ENCODE peak calls at places on chromosomes 3 and 15, in five cellular contexts. Y is K562, H is HepG2, E is GM12878, J is SK-N-SH. X is an unnamed sample.

GRCh38 chr3:145812396-145812795 is 348.6 kb downstream of the PLOD2 start:
- DNase-seq in J (no peak), E (no peak), H (no peak), Y (no peak), X (no peak)

GRCh38 chr15:67510597-67511225 is 10.2 kb upstream of the C15orf61 start:
- DNase-seq in J (no peak), E (no peak), H (no peak), Y (no peak), X (no peak)

GRCh38 chr3:42537350-42537749 is 34.9 kb downstream of the VIPR1 start:
- DNase-seq in E (no peak), H (no peak), J (no peak), Y (no peak), X (no peak)

GRCh38 chr3:138594150-138594934 is at the start of gene CEP70:
- DNase-seq in J (peak), E (peak), Y (peak), H (peak), X (peak)

GRCh38 chr3:24259901-24260512 is 234.6 kb downstream of the THRB start:
- DNase-seq in H (no peak), Y (peak), E (no peak), J (no peak), X (no peak)

GRCh38 chr3:39146083-39146501 is 7.3 kb downstream of the CSRNP1 start:
- DNase-seq in E (no peak), Y (no peak), H (no peak), J (no peak), X (no peak)

GRCh38 chr3:46865034-46865507 is 1.8 kb upstream of the MYL3 start:
- DNase-seq in H (no peak), Y (no peak), E (no peak), J (peak), X (no peak)

GRCh38 chr3:172036541-172037215 is 2.7 kb upstream of the FNDC3B start:
- DNase-seq in E (no peak), H (no peak), Y (peak), J (no peak), X (no peak)

GRCh38 chr15:73786518-73786917 is 33.4 kb upstream of the INSYN1 start:
- DNase-seq in E (no peak), Y (no peak), H (no peak), J (no peak), X (no peak)

GRCh38 chr3:156373095-156373494 is 181.8 kb downstream of the SSR3 start:
- DNase-seq in Y (no peak), J (peak), H (no peak), E (no peak), X (no peak)

GRCh38 chr3:50493086-50493485 is 10.3 kb downstream of the CACNA2D2 start:
- DNase-seq in Y (no peak), H (no peak), E (no peak), J (no peak), X (no peak)

GRCh38 chr15:70094690-70095311 is 2.9 kb downstream of the TLE3 start:
- DNase-seq in E (no peak), J (no peak), Y (peak), H (peak), X (no peak)

GRCh38 chr15:65115542-65115941 is 542 bp upstream of the UBAP1L start:
- DNase-seq in H (no peak), J (no peak), E (no peak), Y (no peak), X (no peak)

GRCh38 chr15:35519536-35520149 is 26.3 kb downstream of the DPH6 start:
- DNase-seq in E (peak), Y (peak), H (peak), J (peak), X (peak)

GRCh38 chr3:187770224-187770623 is 25.0 kb upstream of the BCL6 start:
- DNase-seq in J (no peak), H (no peak), Y (no peak), E (peak), X (no peak)

GRCh38 chr15:37015025-37015424 is 85.3 kb downstream of the MEIS2 start:
- DNase-seq in J (no peak), E (no peak), H (no peak), Y (no peak), X (no peak)

GRCh38 chr3:195768831-195769303 is 42.9 kb downstream of the MUC4 start:
- DNase-seq in Y (no peak), J (peak), E (no peak), H (no peak), X (no peak)

GRCh38 chr3:40120816-40121215 is 188.7 kb upstream of the EIF1B start:
- DNase-seq in H (no peak), E (no peak), Y (no peak), J (no peak), X (no peak)

GRCh38 chr3:116087431-116087830 is 357.9 kb downstream of the LSAMP start:
- DNase-seq in E (no peak), J (no peak), H (no peak), Y (no peak), X (no peak)

GRCh38 chr3:99901200-99901926 is 83.7 kb downstream of the CMSS1 start:
- DNase-seq in Y (no peak), J (no peak), E (peak), H (peak), X (peak)

GRCh38 chr15:42608110-42608531 is 32.7 kb downstream of the STARD9 start:
- DNase-seq in H (no peak), J (no peak), E (peak), Y (peak), X (no peak)

GRCh38 chr15:25787855-25788521 is 75.1 kb downstream of the ATP10A start:
- DNase-seq in E (no peak), J (no peak), H (peak), Y (peak), X (no peak)

GRCh38 chr15:53831907-53832793 is 72.7 kb upstream of the WDR72 start:
- DNase-seq in J (no peak), E (no peak), Y (no peak), H (peak), X (no peak)

GRCh38 chr3:196558476-196558875 is 9.9 kb downstream of the WDR53 start:
- DNase-seq in J (no peak), E (no peak), H (no peak), Y (no peak), X (no peak)

GRCh38 chr3:176521531-176522175 is 675.6 kb downstream of the TBL1XR1 start:
- DNase-seq in Y (no peak), J (no peak), H (no peak), E (no peak), X (no peak)

GRCh38 chr15:101124731-101125558 is 126.9 kb downstream of the CHSY1 start:
- DNase-seq in H (no peak), E (peak), Y (no peak), J (no peak), X (peak)

GRCh38 chr15:47762621-47763020 is 45.3 kb downstream of the SEMA6D start:
- DNase-seq in E (no peak), H (no peak), Y (no peak), J (no peak), X (no peak)

GRCh38 chr3:124258057-124258500 is 266.2 kb upstream of the ROPN1 start:
- DNase-seq in J (peak), H (no peak), Y (no peak), E (no peak), X (no peak)

GRCh38 chr15:75596703-75597345 is 17.7 kb upstream of the PTPN9 start:
- DNase-seq in H (no peak), Y (no peak), J (no peak), E (no peak), X (no peak)

GRCh38 chr15:59410448-59410896 is 27.5 kb upstream of the FAM81A start:
- DNase-seq in J (no peak), Y (no peak), E (peak), H (peak), X (no peak)

GRCh38 chr3:132488136-132488535 is 70.8 kb downstream of the DNAJC13 start:
- DNase-seq in E (no peak), H (no peak), J (no peak), Y (no peak), X (no peak)

GRCh38 chr3:12556723-12557471 is at the start of gene MKRN2:
- DNase-seq in J (peak), E (peak), H (peak), Y (peak), X (peak)

GRCh38 chr15:47471020-47471419 is 246.3 kb upstream of the SEMA6D start:
- DNase-seq in Y (no peak), J (no peak), H (no peak), E (no peak), X (no peak)

GRCh38 chr3:107977571-107977970 is 113.3 kb downstream of the CD47 start:
- DNase-seq in E (no peak), H (no peak), Y (no peak), J (no peak), X (no peak)

GRCh38 chr15:29859981-29860745 is 37.9 kb upstream of the TJP1 start:
- DNase-seq in E (no peak), H (no peak), J (no peak), Y (no peak), X (no peak)

GRCh38 chr3:5384557-5384956 is 197.1 kb downstream of the EDEM1 start:
- DNase-seq in Y (no peak), H (no peak), E (no peak), J (no peak), X (no peak)

GRCh38 chr3:27680517-27681246 is 41.4 kb downstream of the EOMES start:
- DNase-seq in Y (no peak), H (peak), E (no peak), J (no peak), X (no peak)

GRCh38 chr3:36380171-36381031 is at the start of gene STAC:
- DNase-seq in E (no peak), J (peak), Y (no peak), H (no peak), X (no peak)
- TF ChIP-seq ZBTB33 in E (no peak), J (no peak), Y (no peak), H (no peak), X (no peak)

GRCh38 chr3:136734382-136735070 is 17.7 kb downstream of the STAG1 start:
- DNase-seq in H (peak), J (peak), E (no peak), Y (no peak), X (no peak)

GRCh38 chr3:136730595-136731273 is 21.4 kb downstream of the STAG1 start:
- DNase-seq in E (peak), J (no peak), Y (no peak), H (no peak), X (no peak)

GRCh38 chr3:136733317-136733833 is 18.8 kb downstream of the STAG1 start:
- DNase-seq in J (no peak), Y (no peak), E (no peak), H (no peak), X (no peak)

GRCh38 chr3:136731274-136731884 is 20.8 kb downstream of the STAG1 start:
- DNase-seq in J (no peak), E (no peak), Y (no peak), H (no peak), X (no peak)

GRCh38 chr3:136735103-136735502 is 17.1 kb downstream of the STAG1 start:
- DNase-seq in H (no peak), Y (no peak), J (no peak), E (no peak), X (no peak)
- H3K27ac ChIP-seq in H (peak), Y (no peak), J (no peak), E (no peak), X (no peak)

DNA sequence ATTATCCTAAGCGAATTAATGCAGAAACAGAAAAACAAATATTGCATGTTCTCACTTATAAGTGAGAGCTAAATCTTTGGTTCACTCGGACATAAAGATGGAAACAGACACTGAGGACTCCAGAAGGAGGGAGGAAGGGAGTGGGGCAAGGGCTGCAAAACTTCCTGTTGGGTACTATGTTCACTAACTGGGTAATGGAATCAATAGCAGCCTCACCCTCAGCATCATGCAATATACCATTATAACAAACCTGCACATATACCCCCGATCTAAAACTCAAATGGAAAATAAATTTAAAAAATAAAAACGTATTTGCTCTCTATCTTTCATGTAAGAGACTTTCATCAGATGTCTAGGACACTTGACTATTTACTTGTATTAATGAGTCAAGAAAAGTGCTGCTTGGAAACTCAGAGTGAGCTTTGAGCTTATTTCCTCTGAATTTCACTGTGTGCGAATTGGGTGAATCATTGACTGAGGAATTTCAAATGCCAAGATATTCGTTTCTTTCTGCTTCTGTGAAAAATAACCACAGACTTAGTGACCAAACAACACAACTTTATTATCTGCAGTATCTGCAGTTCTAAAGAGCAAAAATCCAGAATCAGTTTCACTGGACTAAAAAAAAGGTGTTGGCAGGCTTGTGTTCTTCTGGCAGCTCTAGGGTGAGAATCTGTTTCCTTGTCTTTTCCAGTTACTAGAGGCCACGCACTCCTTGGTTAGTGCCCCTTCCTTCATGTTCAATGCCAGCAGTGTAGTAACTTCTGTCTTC is 18.4 kb downstream of the TM4SF18 start:
- DNase-seq in H (peak), Y (no peak), J (no peak), E (no peak), X (no peak)
- TF ChIP-seq ZBTB33 in H (no peak), Y (no peak), J (no peak), E (no peak), X (no peak)

GRCh38 chr3:56356820-56357219 is 111.4 kb downstream of the ERC2 start:
- DNase-seq in H (no peak), J (no peak), E (no peak), Y (no peak), X (no peak)
- H3K27ac ChIP-seq in H (no peak), J (no peak), E (no peak), Y (no peak), X (no peak)

DNA sequence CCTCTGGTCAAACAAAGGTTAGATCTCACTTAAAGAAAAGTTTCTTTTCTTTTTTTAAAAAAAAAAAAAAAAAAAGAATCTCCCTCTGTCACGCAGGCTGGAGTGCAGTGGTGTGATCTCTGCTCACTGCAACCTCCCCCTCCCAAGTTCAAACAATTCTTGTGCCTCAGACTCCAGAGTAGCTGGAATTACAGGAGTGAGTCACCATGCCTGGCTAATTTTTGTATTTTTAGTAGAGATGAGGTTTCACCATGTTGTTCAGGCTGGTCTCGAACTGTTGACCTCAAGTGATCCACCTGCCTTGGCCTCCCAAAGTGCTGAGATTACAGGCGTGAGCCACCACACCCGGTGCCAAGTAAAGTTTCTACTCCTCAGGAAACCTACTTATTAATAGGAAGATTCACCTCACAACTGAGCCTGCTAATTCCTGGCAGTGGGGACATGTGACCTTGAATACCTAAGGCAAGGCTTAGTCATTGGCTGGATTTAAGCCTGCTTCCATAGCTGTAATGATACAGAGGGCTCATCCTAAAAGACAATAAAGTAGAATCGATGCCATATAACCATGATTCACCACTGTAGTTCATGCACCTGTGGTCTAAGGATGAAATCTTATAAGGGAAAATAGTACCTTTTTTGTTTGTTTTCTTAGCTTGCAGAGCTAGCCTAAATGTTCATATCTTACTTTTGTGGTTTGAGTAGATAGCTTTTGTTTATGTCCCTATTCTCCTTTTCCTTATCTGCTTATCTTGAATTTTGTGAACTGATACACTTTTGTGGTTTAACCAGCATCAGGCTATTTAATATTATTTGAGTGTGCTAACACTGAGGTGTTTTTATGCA is 24.8 kb upstream of the RBMS3 start:
- DNase-seq in H (no peak), E (no peak), Y (no peak), J (no peak), X (no peak)
- TF ChIP-seq ZBTB33 in H (no peak), E (no peak), Y (no peak), J (no peak), X (no peak)

DNA sequence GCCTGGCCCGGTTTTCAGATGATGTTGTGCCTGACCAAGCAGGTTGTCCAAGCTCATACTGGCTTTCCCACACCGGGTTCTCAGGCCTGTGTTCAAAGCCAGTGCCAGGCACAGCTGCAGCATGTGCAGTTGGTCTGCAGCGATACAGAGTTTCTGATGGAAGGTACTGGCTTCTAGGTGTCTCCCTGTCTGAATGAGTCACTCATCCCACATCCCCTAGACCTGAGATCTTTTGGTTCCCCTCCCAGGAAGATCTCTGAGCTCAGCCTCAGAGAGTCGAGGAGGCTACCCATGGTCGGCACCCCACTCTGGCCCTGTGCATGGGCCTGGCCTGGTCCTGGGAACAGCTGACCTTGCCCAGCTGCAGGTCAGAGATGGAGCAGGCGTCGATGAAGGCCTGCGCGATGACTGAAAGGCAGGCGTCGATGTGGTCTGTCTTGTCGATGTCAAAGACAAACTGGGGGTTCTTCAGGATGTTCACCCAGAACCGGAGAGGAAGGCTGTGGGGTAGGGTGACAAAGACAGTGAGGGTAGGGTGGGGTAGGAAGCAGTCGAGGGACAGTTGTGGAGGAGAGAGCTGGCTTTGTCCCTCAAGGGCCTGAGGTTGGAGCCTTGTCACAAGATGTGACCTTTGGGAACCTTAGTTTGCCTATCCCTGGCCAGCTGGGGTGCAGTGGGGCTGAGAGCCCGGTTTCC is 15.2 kb downstream of the H1-8 start:
- DNase-seq in H (no peak), J (no peak), E (no peak), Y (no peak), X (no peak)
- H3K27ac ChIP-seq in H (peak), J (peak), E (no peak), Y (no peak), X (no peak)

GRCh38 chr15:100125627-100126231 is 216.0 kb downstream of the ADAMTS17 start:
- DNase-seq in E (no peak), Y (no peak), J (no peak), H (no peak), X (no peak)

GRCh38 chr15:100121285-100121684 is 220.5 kb downstream of the ADAMTS17 start:
- DNase-seq in E (no peak), J (no peak), H (no peak), Y (no peak), X (no peak)

GRCh38 chr15:100124936-100125626 is 216.7 kb downstream of the ADAMTS17 start:
- DNase-seq in E (no peak), H (no peak), J (no peak), Y (no peak), X (no peak)

GRCh38 chr15:100124361-100124760 is 217.4 kb downstream of the ADAMTS17 start:
- DNase-seq in H (no peak), Y (no peak), E (no peak), J (no peak), X (no peak)

DNA sequence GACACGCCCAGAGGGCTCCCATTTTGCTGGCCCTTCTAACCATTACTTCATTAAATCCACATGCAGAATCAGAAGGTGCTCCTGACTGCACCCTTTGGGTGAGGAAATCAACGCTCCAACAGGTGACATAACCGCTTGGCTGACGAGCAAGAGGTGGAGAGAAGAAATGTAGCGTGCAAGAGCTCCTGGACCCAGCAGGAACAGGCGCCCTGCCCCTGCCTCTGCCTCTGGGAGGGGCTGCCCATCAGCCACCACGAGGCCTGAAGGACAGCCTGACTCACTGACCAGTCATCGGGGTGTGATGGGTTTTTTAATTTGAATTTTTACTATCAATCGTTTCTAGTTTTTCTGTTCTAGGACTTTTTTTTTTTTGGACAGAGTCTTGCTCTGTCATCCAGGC is 218.2 kb downstream of the ADAMTS17 start:
- DNase-seq in J (no peak), H (no peak), Y (no peak), E (no peak), X (no peak)
- TF ChIP-seq ZBTB33 in J (no peak), H (no peak), Y (no peak), E (no peak), X (no peak)

GRCh38 chr3:186217820-186218164 is 108.9 kb upstream of the ETV5 start:
- DNase-seq in J (no peak), E (peak), H (peak), Y (no peak), X (no peak)
- H3K27ac ChIP-seq in J (no peak), E (peak), H (peak), Y (no peak), X (peak)

GRCh38 chr3:2211568-2211967 is 112.9 kb downstream of the CNTN4 start:
- DNase-seq in E (no peak), H (no peak), J (no peak), Y (no peak), X (no peak)
- TF ChIP-seq ZBTB33 in E (no peak), H (no peak), J (no peak), Y (no peak), X (no peak)